ENCODE peak calls at places on chromosomes 5 and 9, in seven cellular contexts. One of them, this sample, is unnamed.

GRCh38 chr9:92781902-92782301 is 17.3 kb upstream of the BICD2 start:
- DNase-seq in upper lobe of right lung: no peak
- DNase-seq in adipocyte: no peak
- DNase-seq in DND-41: no peak
- DNase-seq in mesenchymal stem cell: no peak
- DNase-seq in heart left ventricle: no peak
- DNase-seq in stomach: no peak
- DNase-seq in this sample: no peak

GRCh38 chr5:135489466-135490244 is 37.5 kb upstream of the TIFAB start:
- DNase-seq in stomach: no peak
- DNase-seq in DND-41: no peak
- DNase-seq in upper lobe of right lung: no peak
- DNase-seq in mesenchymal stem cell: no peak
- DNase-seq in heart left ventricle: no peak
- DNase-seq in adipocyte: no peak
- DNase-seq in this sample: peak; percentile 73

GRCh38 chr5:140554454-140554853 is 2.8 kb downstream of the SRA1 start:
- DNase-seq in mesenchymal stem cell: peak; percentile 79
- DNase-seq in adipocyte: peak; percentile 66
- DNase-seq in upper lobe of right lung: no peak
- DNase-seq in stomach: no peak
- DNase-seq in heart left ventricle: no peak
- DNase-seq in DND-41: no peak
- DNase-seq in this sample: no peak

GRCh38 chr9:129552064-129552463 is 68.8 kb downstream of the C9orf50 start:
- DNase-seq in DND-41: no peak
- DNase-seq in upper lobe of right lung: no peak
- DNase-seq in adipocyte: peak; percentile 37
- DNase-seq in heart left ventricle: no peak
- DNase-seq in stomach: no peak
- DNase-seq in mesenchymal stem cell: peak; percentile 57
- DNase-seq in this sample: peak; percentile 39

GRCh38 chr5:54390015-54390414 is 65.5 kb upstream of the HSPB3 start:
- DNase-seq in stomach: no peak
- DNase-seq in adipocyte: peak; percentile 47
- DNase-seq in DND-41: no peak
- DNase-seq in upper lobe of right lung: no peak
- DNase-seq in mesenchymal stem cell: peak; percentile 55
- DNase-seq in heart left ventricle: no peak
- DNase-seq in this sample: no peak

GRCh38 chr5:83931969-83932368 is 211.3 kb upstream of the HAPLN1 start:
- DNase-seq in DND-41: no peak
- DNase-seq in adipocyte: no peak
- DNase-seq in mesenchymal stem cell: no peak
- DNase-seq in heart left ventricle: no peak
- DNase-seq in stomach: no peak
- DNase-seq in upper lobe of right lung: no peak
- DNase-seq in this sample: no peak

GRCh38 chr5:67896312-67896985 is 319.1 kb upstream of the PIK3R1 start:
- DNase-seq in adipocyte: no peak
- DNase-seq in stomach: no peak
- DNase-seq in DND-41: no peak
- DNase-seq in mesenchymal stem cell: no peak
- DNase-seq in heart left ventricle: no peak
- DNase-seq in upper lobe of right lung: no peak
- DNase-seq in this sample: no peak

GRCh38 chr9:85716031-85716877 is 25.5 kb downstream of the AGTPBP1 start:
- DNase-seq in upper lobe of right lung: no peak
- DNase-seq in stomach: no peak
- DNase-seq in heart left ventricle: no peak
- DNase-seq in DND-41: no peak
- DNase-seq in mesenchymal stem cell: peak; percentile 47
- DNase-seq in adipocyte: no peak
- DNase-seq in this sample: no peak

GRCh38 chr9:130535818-130536521 is 43.4 kb upstream of the FUBP3 start:
- DNase-seq in mesenchymal stem cell: peak; percentile 82
- DNase-seq in adipocyte: peak; percentile 44
- DNase-seq in DND-41: no peak
- DNase-seq in heart left ventricle: no peak
- DNase-seq in stomach: no peak
- DNase-seq in upper lobe of right lung: no peak
- DNase-seq in this sample: peak; percentile 53

GRCh38 chr5:173217626-173218397 is 17.2 kb downstream of the NKX2-5 start:
- DNase-seq in mesenchymal stem cell: peak; percentile 32
- DNase-seq in upper lobe of right lung: peak; percentile 39
- DNase-seq in DND-41: no peak
- DNase-seq in adipocyte: no peak
- DNase-seq in heart left ventricle: no peak
- DNase-seq in stomach: no peak
- DNase-seq in this sample: peak; percentile 70

DNA sequence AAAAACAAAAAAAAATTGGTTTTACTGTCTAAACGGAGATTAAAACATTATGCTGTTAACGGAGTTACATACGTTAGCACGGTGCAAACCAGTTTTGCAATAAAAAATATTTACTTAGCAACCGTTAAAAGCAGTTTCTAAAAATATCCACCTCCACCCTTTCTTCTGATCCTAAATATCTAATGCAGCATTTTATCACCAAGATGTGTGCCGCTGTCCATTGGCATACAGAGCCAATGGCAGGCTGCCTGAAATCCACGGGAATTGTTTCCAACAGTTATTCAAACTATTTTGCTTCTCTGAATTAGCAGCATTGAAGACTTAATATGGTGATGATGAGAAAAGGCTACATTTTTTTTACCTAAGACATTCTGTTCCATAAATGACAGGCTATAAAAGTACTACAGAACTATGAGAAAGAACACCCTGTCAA is 61.6 kb downstream of the CSNK1A1 start:
- DNase-seq in DND-41: no peak
- DNase-seq in adipocyte: no peak
- DNase-seq in mesenchymal stem cell: peak; percentile 58
- DNase-seq in stomach: no peak
- DNase-seq in upper lobe of right lung: no peak
- DNase-seq in heart left ventricle: no peak
- DNase-seq in this sample: no peak
- H3K4me1 ChIP-seq in DND-41: no peaks in the 10 kb centered on the region
- H3K4me1 ChIP-seq in adipocyte: peaks cover 79% of the 10 kb centered on the region
- H3K4me1 ChIP-seq in mesenchymal stem cell: peaks cover 8% of the 10 kb centered on the region
- H3K4me1 ChIP-seq in stomach: peaks cover 66% of the 10 kb centered on the region
- H3K4me1 ChIP-seq in upper lobe of right lung: peaks cover 35% of the 10 kb centered on the region
- H3K4me1 ChIP-seq in heart left ventricle: no peaks in the 10 kb centered on the region
- H3K4me1 ChIP-seq in this sample: no peaks in the 10 kb centered on the region

GRCh38 chr9:1042466-1042865 is 7.7 kb upstream of the DMRT2 start:
- DNase-seq in heart left ventricle: no peak
- DNase-seq in upper lobe of right lung: no peak
- DNase-seq in mesenchymal stem cell: no peak
- DNase-seq in stomach: no peak
- DNase-seq in adipocyte: no peak
- DNase-seq in DND-41: no peak
- DNase-seq in this sample: peak; percentile 63
- H3K27me3 ChIP-seq in heart left ventricle: peaks cover 82% of the 10 kb centered on the region
- H3K27me3 ChIP-seq in upper lobe of right lung: peaks cover 100% of the 10 kb centered on the region
- H3K27me3 ChIP-seq in mesenchymal stem cell: no peaks in the 10 kb centered on the region
- H3K27me3 ChIP-seq in stomach: peaks cover 45% of the 10 kb centered on the region
- H3K27me3 ChIP-seq in adipocyte: no peaks in the 10 kb centered on the region
- H3K27me3 ChIP-seq in DND-41: peaks cover 2% of the 10 kb centered on the region
- H3K27me3 ChIP-seq in this sample: peaks cover 100% of the 10 kb centered on the region

GRCh38 chr5:29089591-29090141 is 2051.3 kb upstream of the CDH9 start:
- DNase-seq in adipocyte: no peak
- DNase-seq in heart left ventricle: no peak
- DNase-seq in mesenchymal stem cell: no peak
- DNase-seq in upper lobe of right lung: no peak
- DNase-seq in DND-41: no peak
- DNase-seq in stomach: no peak
- DNase-seq in this sample: no peak
- H3K4me1 ChIP-seq in adipocyte: no peaks in the 10 kb centered on the region
- H3K4me1 ChIP-seq in heart left ventricle: no peaks in the 10 kb centered on the region
- H3K4me1 ChIP-seq in mesenchymal stem cell: no peaks in the 10 kb centered on the region
- H3K4me1 ChIP-seq in upper lobe of right lung: no peaks in the 10 kb centered on the region
- H3K4me1 ChIP-seq in DND-41: no peaks in the 10 kb centered on the region
- H3K4me1 ChIP-seq in stomach: no peaks in the 10 kb centered on the region
- H3K4me1 ChIP-seq in this sample: no peaks in the 10 kb centered on the region

GRCh38 chr9:20236676-20237075 is 385.6 kb downstream of the MLLT3 start:
- DNase-seq in adipocyte: no peak
- DNase-seq in mesenchymal stem cell: no peak
- DNase-seq in DND-41: no peak
- DNase-seq in heart left ventricle: no peak
- DNase-seq in stomach: no peak
- DNase-seq in upper lobe of right lung: no peak
- DNase-seq in this sample: no peak
- H3K27me3 ChIP-seq in adipocyte: peaks cover 10% of the 10 kb centered on the region
- H3K27me3 ChIP-seq in mesenchymal stem cell: peaks cover under 1% of the 10 kb centered on the region
- H3K27me3 ChIP-seq in DND-41: no peaks in the 10 kb centered on the region
- H3K27me3 ChIP-seq in heart left ventricle: no peaks in the 10 kb centered on the region
- H3K27me3 ChIP-seq in stomach: no peaks in the 10 kb centered on the region
- H3K27me3 ChIP-seq in upper lobe of right lung: no peaks in the 10 kb centered on the region
- H3K27me3 ChIP-seq in this sample: no peaks in the 10 kb centered on the region

GRCh38 chr5:154782812-154783592 is 27.8 kb downstream of the LARP1 start:
- DNase-seq in upper lobe of right lung: no peak
- DNase-seq in stomach: no peak
- DNase-seq in adipocyte: no peak
- DNase-seq in mesenchymal stem cell: no peak
- DNase-seq in heart left ventricle: no peak
- DNase-seq in DND-41: no peak
- DNase-seq in this sample: no peak

GRCh38 chr5:154784856-154785255 is 29.7 kb downstream of the LARP1 start:
- DNase-seq in DND-41: no peak
- DNase-seq in stomach: no peak
- DNase-seq in upper lobe of right lung: no peak
- DNase-seq in mesenchymal stem cell: no peak
- DNase-seq in adipocyte: no peak
- DNase-seq in heart left ventricle: no peak
- DNase-seq in this sample: no peak

GRCh38 chr5:154780128-154780527 is 25.0 kb downstream of the LARP1 start:
- DNase-seq in upper lobe of right lung: no peak
- DNase-seq in adipocyte: no peak
- DNase-seq in mesenchymal stem cell: no peak
- DNase-seq in heart left ventricle: no peak
- DNase-seq in DND-41: no peak
- DNase-seq in stomach: no peak
- DNase-seq in this sample: no peak

GRCh38 chr5:154783774-154784460 is 28.7 kb downstream of the LARP1 start:
- DNase-seq in heart left ventricle: no peak
- DNase-seq in adipocyte: no peak
- DNase-seq in DND-41: no peak
- DNase-seq in stomach: no peak
- DNase-seq in mesenchymal stem cell: no peak
- DNase-seq in upper lobe of right lung: no peak
- DNase-seq in this sample: peak; percentile 69

DNA sequence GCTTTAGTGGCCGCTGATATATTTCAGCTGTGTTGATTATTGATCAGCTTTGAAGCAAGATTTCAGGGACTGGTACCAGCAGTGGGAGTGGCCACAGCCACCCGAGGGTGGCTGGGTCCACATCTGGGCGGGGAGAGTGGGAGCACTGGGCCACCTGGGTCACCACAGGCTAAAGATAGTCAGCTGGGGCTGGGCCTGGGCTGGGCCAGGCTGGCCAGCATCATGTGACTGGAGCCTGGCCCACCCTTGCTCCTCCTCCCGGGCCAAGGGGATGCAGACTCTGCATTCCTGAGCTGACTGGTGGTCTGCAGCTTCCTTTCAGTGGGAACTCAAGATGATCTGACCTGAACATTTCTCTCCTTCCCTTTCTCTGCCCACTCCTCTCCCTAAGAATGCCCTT is 27.1 kb downstream of the LARP1 start:
- DNase-seq in heart left ventricle: no peak
- DNase-seq in stomach: no peak
- DNase-seq in upper lobe of right lung: no peak
- DNase-seq in mesenchymal stem cell: no peak
- DNase-seq in adipocyte: no peak
- DNase-seq in DND-41: no peak
- DNase-seq in this sample: peak; percentile 69
- H3K4me1 ChIP-seq in heart left ventricle: peaks cover 14% of the 10 kb centered on the region
- H3K4me1 ChIP-seq in stomach: peaks cover 95% of the 10 kb centered on the region
- H3K4me1 ChIP-seq in upper lobe of right lung: peaks cover 62% of the 10 kb centered on the region
- H3K4me1 ChIP-seq in mesenchymal stem cell: peaks cover 29% of the 10 kb centered on the region
- H3K4me1 ChIP-seq in adipocyte: peaks cover 69% of the 10 kb centered on the region
- H3K4me1 ChIP-seq in DND-41: no peaks in the 10 kb centered on the region
- H3K4me1 ChIP-seq in this sample: peaks cover 31% of the 10 kb centered on the region

DNA sequence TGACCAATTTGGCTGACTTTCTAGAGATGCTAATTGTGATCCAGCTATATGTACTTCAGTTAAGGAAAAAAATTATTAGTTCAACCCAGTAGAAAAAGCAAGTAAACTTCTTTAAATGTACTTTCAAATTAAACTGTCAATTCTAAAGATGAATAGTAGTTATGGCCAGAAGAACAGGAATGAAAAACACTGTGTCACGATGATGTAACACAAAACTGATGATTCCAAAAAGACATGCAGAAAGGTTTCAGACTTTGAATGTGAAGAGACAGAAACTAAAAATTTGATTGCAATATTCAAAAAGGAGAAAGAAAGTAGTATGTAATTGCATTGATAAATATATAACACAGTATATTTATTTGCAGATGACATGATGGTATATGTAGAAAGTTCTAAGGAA is 127.3 kb upstream of the NR4A3 start:
- DNase-seq in heart left ventricle: no peak
- DNase-seq in upper lobe of right lung: no peak
- DNase-seq in stomach: no peak
- DNase-seq in DND-41: no peak
- DNase-seq in mesenchymal stem cell: no peak
- DNase-seq in adipocyte: no peak
- DNase-seq in this sample: no peak
- H3K27me3 ChIP-seq in heart left ventricle: no peaks in the 10 kb centered on the region
- H3K27me3 ChIP-seq in upper lobe of right lung: no peaks in the 10 kb centered on the region
- H3K27me3 ChIP-seq in stomach: no peaks in the 10 kb centered on the region
- H3K27me3 ChIP-seq in DND-41: no peaks in the 10 kb centered on the region
- H3K27me3 ChIP-seq in mesenchymal stem cell: peaks cover 8% of the 10 kb centered on the region
- H3K27me3 ChIP-seq in adipocyte: no peaks in the 10 kb centered on the region
- H3K27me3 ChIP-seq in this sample: no peaks in the 10 kb centered on the region

This sample was measured in endodermal cell.